ENCODE peak calls at places on chromosomes 5 and 9, in four cellular contexts. L, P, X and G are unnamed samples.

GRCh38 chr5:143315929-143316328 is 87.6 kb downstream of the NR3C1 start:
- DNase-seq in L (no peak), X (no peak), P (no peak), G (no peak)

GRCh38 chr9:131112374-131113159 is 12.8 kb upstream of the NUP214 start:
- DNase-seq in L (no peak), P (no peak), X (no peak), G (no peak)

GRCh38 chr9:109538346-109538745 is 40.2 kb upstream of the PTPN3 start:
- DNase-seq in X (no peak), P (no peak), L (no peak), G (no peak)

GRCh38 chr9:131478421-131478868 is 24.3 kb upstream of the POMT1 start:
- DNase-seq in L (peak), P (no peak), X (peak), G (peak)

GRCh38 chr9:87546704-87547103 is 49.0 kb downstream of the DAPK1 start:
- DNase-seq in X (peak), L (no peak), P (no peak), G (no peak)

GRCh38 chr5:94968507-94969095 is 316.3 kb downstream of the MCTP1 start:
- DNase-seq in P (peak), X (peak), L (peak), G (no peak)

GRCh38 chr9:93024646-93024910 is 33.9 kb upstream of the SUSD3 start:
- DNase-seq in P (no peak), L (no peak), X (no peak), G (no peak)

GRCh38 chr9:84673806-84674205 is 4.3 kb downstream of the NTRK2 start:
- DNase-seq in X (no peak), P (no peak), L (no peak), G (no peak)

GRCh38 chr5:79702606-79703380 is 13.2 kb downstream of the CMYA5 start:
- DNase-seq in X (peak), P (no peak), L (peak), G (peak)

GRCh38 chr9:115740986-115741385 is 412.6 kb upstream of the PAPPA start:
- DNase-seq in L (no peak), P (no peak), X (no peak), G (no peak)

GRCh38 chr5:53381-54174 is 38.4 kb upstream of the PLEKHG4B start:
- DNase-seq in P (no peak), L (peak), X (no peak), G (peak)

GRCh38 chr5:80884086-80884813 is 75.9 kb upstream of the RASGRF2 start:
- DNase-seq in P (no peak), L (no peak), X (no peak), G (no peak)

GRCh38 chr5:80881726-80882125 is 78.4 kb upstream of the RASGRF2 start:
- DNase-seq in X (no peak), P (no peak), L (no peak), G (no peak)

GRCh38 chr5:80884851-80885697 is 75.1 kb upstream of the RASGRF2 start:
- DNase-seq in P (no peak), L (no peak), X (no peak), G (no peak)

DNA sequence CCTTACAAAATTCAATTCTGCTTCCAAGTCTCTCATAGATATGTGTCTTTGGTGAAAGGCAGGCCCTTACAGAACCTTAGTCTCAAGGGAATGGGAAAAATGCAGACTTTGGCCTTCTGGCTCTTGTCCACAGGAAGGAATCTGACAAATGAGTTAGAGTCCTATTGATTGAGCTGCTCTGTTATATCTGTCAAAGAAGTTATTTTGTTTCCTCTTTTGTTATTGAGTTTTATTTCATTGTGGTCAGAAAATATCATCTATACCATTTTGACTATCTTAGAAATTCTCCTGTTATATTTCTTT is 74.5 kb upstream of the RASGRF2 start:
- DNase-seq in L (no peak), X (peak), P (no peak), G (no peak)
- TF ChIP-seq NR2C2 in L (no peak), X (no peak), P (no peak), G (no peak)

DNA sequence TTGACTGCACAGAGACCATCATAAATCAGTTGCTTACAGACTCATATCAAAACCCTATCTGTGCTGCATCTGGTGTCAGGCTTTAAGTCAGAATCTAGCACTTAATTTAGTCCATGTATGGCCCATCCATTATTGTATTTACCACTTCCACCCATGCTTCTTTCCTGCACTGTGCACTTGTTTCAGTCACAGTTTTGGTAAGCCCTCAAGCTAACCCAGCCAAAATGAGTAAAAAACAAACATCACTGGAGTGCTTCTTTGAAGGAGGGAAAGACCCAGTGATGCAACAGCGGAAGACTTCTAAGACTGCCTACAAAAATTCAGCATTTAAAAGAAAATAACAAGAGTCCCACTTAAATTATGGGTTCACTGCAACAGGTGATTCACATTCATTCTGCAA is 69.0 kb downstream of the FGF10 start:
- DNase-seq in P (no peak), L (no peak), X (no peak), G (no peak)
- TF ChIP-seq NR2C2 in P (no peak), L (no peak), X (no peak), G (no peak)

GRCh38 chr9:98045234-98046160 is 11.0 kb upstream of the NANS start:
- DNase-seq in P (peak), L (peak), X (peak), G (no peak)
- TF ChIP-seq NR2C2 in P (no peak), L (peak), X (no peak), G (no peak)

GRCh38 chr5:107670927-107671741 is at the start of gene EFNA5:
- DNase-seq in L (no peak), P (no peak), X (no peak), G (peak)

GRCh38 chr5:107671742-107672211 is 1.0 kb upstream of the EFNA5 start:
- DNase-seq in X (no peak), L (no peak), P (no peak), G (no peak)

GRCh38 chr5:107673106-107673367 is 2.3 kb upstream of the EFNA5 start:
- DNase-seq in L (no peak), P (no peak), X (no peak), G (no peak)

GRCh38 chr5:107673368-107674136 is 2.8 kb upstream of the EFNA5 start:
- DNase-seq in L (peak), X (peak), P (peak), G (peak)

DNA sequence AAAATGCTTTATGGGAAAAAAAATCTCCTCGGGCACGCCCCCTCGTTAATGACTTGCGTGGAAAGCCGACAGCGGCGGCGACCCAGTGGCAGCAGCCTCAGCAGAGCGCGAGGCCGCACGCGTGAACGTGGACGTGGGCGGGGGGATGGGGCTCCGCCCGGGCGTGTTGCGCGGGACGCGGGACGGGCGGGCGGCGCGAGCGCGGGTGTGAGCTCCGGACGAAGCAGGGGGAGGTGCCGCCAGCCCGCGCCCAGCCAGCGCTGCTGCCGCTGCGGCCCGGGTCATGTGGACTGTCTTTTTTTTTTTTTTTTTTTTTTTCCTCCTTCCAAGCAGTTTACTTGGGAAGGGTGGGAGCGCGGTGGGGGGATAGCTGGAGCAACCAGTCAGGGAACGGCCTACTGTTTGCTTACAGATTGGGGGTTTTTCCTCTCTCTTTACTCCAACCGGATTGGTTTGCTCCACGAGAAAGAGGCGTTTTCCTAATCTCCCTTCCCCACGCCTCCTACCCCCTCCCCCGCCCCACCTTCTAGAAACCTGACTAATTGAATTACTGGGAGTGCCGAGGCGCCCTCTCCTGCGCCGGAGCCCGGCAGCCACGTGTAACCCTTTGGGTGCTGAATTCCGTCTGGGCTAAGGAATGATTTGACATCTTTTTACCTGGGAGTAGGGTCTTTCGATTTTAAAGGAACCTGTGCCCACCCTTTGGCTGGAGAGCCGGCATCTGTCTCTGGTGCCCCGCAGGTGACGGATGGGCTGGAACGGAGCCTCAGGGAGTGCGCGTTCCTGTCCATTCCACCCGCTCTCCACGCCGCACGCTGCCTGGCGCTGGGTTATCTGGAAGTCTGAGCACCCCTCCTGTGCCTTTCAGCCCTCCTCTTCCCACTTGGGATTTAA is 1.7 kb upstream of the EFNA5 start:
- DNase-seq in P (no peak), X (peak), L (peak), G (peak)
- TF ChIP-seq NR2C2 in P (no peak), X (no peak), L (no peak), G (no peak)

GRCh38 chr5:168603776-168604175 is 24.6 kb upstream of the PANK3 start:
- DNase-seq in X (no peak), L (no peak), P (no peak), G (no peak)
- TF ChIP-seq NR2C2 in X (no peak), L (no peak), P (no peak), G (no peak)